ENCODE peak calls at places on chromosomes 7 and 10, in six cellular contexts. F is GM23338, O is hepatocyte, Q is GM23248, U is SK-N-SH, M is PC-3. L is an unnamed sample.

GRCh38 chr10:111076682-111077661 is at the start of gene ADRA2A:
- DNase-seq in F (peak), O (peak), Q (peak), U (peak), M (peak), L (peak)

GRCh38 chr10:32982293-32982709 is 24.3 kb upstream of the ITGB1 start:
- DNase-seq in F (no peak), O (peak), Q (peak), U (no peak), M (peak), L (no peak)

GRCh38 chr10:74991435-74991834 is 120.0 kb upstream of the SAMD8 start:
- DNase-seq in F (peak), O (peak), Q (peak), U (peak), M (peak), L (peak)

GRCh38 chr10:72756674-72757385 is 64.9 kb downstream of the MCU start:
- DNase-seq in F (peak), O (no peak), Q (no peak), U (no peak), M (no peak), L (peak)

GRCh38 chr10:118943253-118943652 is 86.3 kb upstream of the NANOS1 start:
- DNase-seq in F (no peak), O (no peak), Q (no peak), U (no peak), M (no peak), L (no peak)

GRCh38 chr10:75392271-75392670 is 9.3 kb downstream of the ZNF503 start:
- DNase-seq in F (no peak), O (no peak), Q (no peak), U (no peak), M (no peak), L (no peak)

GRCh38 chr7:1995426-1995825 is 237.3 kb downstream of the MAD1L1 start:
- DNase-seq in F (no peak), O (no peak), Q (no peak), U (no peak), M (no peak), L (no peak)

GRCh38 chr7:135380351-135380750 is 129.6 kb downstream of the CNOT4 start:
- DNase-seq in F (no peak), O (no peak), Q (no peak), U (no peak), M (no peak), L (peak)

DNA sequence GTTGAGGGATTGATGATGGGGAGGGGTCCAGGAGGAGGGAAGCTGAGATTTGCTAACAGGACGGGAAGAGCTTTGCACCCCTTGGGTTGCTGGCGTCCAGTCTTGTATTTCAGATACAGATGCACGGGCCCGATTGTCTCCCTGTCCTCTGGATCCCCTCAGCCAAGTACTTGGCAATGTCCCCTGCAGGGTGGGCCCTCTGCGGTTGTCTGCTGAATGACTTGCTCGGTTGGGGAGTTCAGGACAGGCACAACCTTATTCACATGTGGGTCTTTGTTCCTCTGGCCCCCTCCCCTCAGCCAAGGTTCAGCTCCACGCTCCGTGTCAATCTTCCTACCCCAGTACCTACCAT is 7.0 kb downstream of the CPA5 start:
- DNase-seq in F (no peak), O (no peak), Q (no peak), U (peak), M (no peak), L (peak)
- H2AFZ ChIP-seq in F (peak), O (no peak), Q (no peak), U (no peak), M (no peak), L (peak)

DNA sequence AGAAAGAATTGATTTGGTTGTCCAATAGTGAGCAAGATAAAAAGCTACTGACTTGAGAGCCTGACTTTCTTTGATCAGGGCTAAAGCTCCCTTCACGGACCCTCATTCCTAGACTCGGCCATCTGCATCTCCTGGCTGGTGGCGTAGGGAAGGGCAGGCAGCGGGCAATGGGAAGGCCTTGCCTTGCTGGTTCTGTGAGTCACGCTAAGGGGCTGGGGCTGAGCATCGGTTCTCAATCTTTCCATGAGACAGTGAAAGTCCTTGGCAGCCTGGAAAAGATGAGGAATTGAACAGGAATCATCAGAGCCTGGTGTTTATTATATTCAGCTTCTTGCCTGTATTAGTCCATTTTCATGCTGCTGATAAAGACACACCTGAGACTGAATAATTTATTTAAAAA is 475.3 kb downstream of the PLXNA4 start:
- DNase-seq in F (no peak), O (no peak), Q (peak), U (no peak), M (no peak), L (no peak)
- TF ChIP-seq EZH2phosphoT487 in F (no peak), O (no peak), Q (no peak), U (no peak), M (no peak), L (no peak)

GRCh38 chr10:31072453-31072852 is 40.8 kb upstream of the ZNF438 start:
- DNase-seq in F (no peak), O (no peak), Q (no peak), U (no peak), M (no peak), L (no peak)

GRCh38 chr10:31070691-31071090 is 39.0 kb upstream of the ZNF438 start:
- DNase-seq in F (no peak), O (no peak), Q (no peak), U (no peak), M (no peak), L (no peak)

GRCh38 chr10:31069411-31069810 is 37.7 kb upstream of the ZNF438 start:
- DNase-seq in F (no peak), O (no peak), Q (no peak), U (no peak), M (no peak), L (peak)

GRCh38 chr10:31074357-31075065 is 42.8 kb upstream of the ZNF438 start:
- DNase-seq in F (peak), O (no peak), Q (no peak), U (no peak), M (no peak), L (no peak)

GRCh38 chr10:31071232-31071999 is 39.8 kb upstream of the ZNF438 start:
- DNase-seq in F (no peak), O (no peak), Q (peak), U (no peak), M (peak), L (no peak)
- H2AFZ ChIP-seq in F (no peak), O (no peak), Q (peak), U (no peak), M (no peak), L (no peak)

GRCh38 chr10:92385836-92386235 is 94.9 kb downstream of the MARCHF5 start:
- DNase-seq in F (no peak), O (no peak), Q (no peak), U (no peak), M (no peak), L (no peak)

GRCh38 chr10:92382631-92383030 is 91.7 kb downstream of the MARCHF5 start:
- DNase-seq in F (peak), O (no peak), Q (no peak), U (no peak), M (no peak), L (no peak)

GRCh38 chr10:92384741-92385140 is 93.8 kb downstream of the MARCHF5 start:
- DNase-seq in F (no peak), O (no peak), Q (no peak), U (no peak), M (peak), L (no peak)

GRCh38 chr10:92381543-92381954 is 90.6 kb downstream of the MARCHF5 start:
- DNase-seq in F (peak), O (no peak), Q (peak), U (peak), M (no peak), L (no peak)

DNA sequence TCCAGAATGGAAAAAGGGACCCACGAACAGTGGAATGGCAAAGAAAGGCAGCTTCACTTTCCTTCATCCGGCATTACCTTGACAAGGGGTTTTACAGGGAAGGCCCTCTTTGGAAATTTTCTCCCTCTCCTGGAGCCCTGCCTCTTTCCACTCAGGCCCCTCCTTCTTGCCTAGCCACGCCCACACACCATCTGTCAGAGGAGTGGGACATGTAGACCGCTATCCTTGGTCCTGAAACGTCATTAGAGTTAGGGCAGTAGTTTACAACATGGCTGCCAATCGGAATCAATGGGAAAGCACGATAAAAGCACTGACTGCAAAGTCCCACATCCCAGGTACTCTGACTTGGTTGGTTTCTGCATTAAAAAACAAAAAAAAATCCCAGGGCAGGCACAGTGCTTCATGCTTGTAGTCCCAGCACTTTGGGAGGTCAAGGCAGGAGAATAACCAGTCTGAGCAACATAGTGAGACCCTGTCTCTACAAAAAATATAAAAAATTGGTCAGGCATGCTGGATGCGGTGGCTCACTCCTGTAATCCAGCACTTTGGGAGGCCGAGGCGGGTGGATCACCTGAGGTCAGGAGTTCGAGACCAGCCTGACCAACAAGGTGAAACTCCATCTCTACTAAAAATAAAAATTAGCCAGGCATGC is 96.4 kb downstream of the MARCHF5 start:
- DNase-seq in F (peak), O (peak), Q (peak), U (peak), M (peak), L (peak)
- TF ChIP-seq EZH2phosphoT487 in F (no peak), O (no peak), Q (no peak), U (no peak), M (no peak), L (no peak)

DNA sequence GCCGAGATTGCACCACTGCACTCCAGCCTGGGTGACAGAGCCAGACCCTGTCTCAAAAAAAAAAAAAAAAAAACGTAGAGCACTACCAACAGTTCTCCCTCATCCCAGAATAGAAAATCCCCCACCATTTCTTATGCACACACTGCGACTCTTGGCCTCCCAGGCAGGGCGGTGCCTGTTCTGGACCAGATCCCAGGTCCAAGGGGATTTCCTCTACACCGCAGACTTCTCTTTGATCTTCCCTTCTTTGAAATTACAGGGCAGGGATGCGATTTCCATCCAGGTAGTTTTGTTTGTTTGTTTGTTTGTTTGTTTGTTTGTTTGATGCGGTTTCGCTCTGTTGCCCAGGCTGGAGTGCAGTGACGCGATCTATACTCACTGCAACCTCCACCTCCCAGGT is 91.8 kb downstream of the SEPTIN14 start:
- DNase-seq in F (no peak), O (no peak), Q (no peak), U (no peak), M (no peak), L (no peak)
- H2AFZ ChIP-seq in F (no peak), O (no peak), Q (no peak), U (no peak), M (no peak), L (no peak)

GRCh38 chr7:17095001-17095574 is 203.4 kb upstream of the AHR start:
- DNase-seq in F (no peak), O (no peak), Q (peak), U (no peak), M (peak), L (no peak)
- TF ChIP-seq EZH2phosphoT487 in F (no peak), O (no peak), Q (peak), U (no peak), M (no peak), L (no peak)

GRCh38 chr10:80535671-80536360 is 1.9 kb upstream of the SH2D4B start:
- DNase-seq in F (peak), O (peak), Q (peak), U (no peak), M (no peak), L (peak)
- H2AFZ ChIP-seq in F (peak), O (no peak), Q (peak), U (no peak), M (no peak), L (no peak)

GRCh38 chr7:143975617-143976016 is 21.0 kb downstream of the OR2F1 start:
- DNase-seq in F (peak), O (no peak), Q (peak), U (peak), M (no peak), L (peak)
- TF ChIP-seq EZH2phosphoT487 in F (no peak), O (no peak), Q (no peak), U (no peak), M (no peak), L (no peak)

DNA sequence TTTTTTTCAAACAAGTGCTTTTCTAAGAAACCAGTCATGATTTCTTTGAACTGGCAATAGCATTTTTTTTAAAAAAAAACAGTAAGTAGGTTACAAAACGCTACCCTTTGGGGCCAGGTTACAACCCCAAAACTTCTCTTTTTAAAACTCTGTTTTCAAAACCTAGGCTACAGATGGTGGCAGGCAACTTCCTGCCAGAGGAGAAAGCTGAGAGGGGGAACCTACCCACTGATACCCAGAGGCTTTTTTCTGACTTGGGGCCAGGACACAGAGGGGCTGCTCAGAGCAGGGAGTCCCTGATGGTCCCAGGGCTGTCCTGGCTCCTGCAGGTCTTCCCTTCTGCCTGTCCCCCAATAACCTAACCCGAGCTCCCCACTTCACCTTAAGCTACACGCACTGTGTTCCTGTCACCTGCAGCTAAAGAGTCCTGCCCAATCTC is 6.9 kb downstream of the STN1 start:
- DNase-seq in F (no peak), O (no peak), Q (no peak), U (no peak), M (no peak), L (no peak)
- H2AFZ ChIP-seq in F (no peak), O (no peak), Q (peak), U (no peak), M (no peak), L (no peak)

GRCh38 chr7:29375641-29376562 is 181.3 kb downstream of the CHN2 start:
- DNase-seq in F (peak), O (peak), Q (no peak), U (no peak), M (peak), L (no peak)
- TF ChIP-seq EZH2phosphoT487 in F (no peak), O (no peak), Q (no peak), U (no peak), M (no peak), L (no peak)